ENCODE peak calls at places on chromosomes 7 and 10, in eight cellular contexts. J is AG09319, R is NCI-H2107, S is small intestine, V is Daoy, Z is OCI-LY7, D is IMR-90, P is A172. G is an unnamed sample.

GRCh38 chr10:84269773-84270172 is 24.9 kb downstream of the RGR start:
- DNase-seq in J (peak), R (no peak), S (no peak), V (peak), Z (no peak), D (peak), P (peak), G (no peak)

GRCh38 chr7:148330124-148330818 is 260.3 kb upstream of the C7orf33 start:
- DNase-seq in J (no peak), R (no peak), S (no peak), V (no peak), Z (no peak), D (no peak), P (no peak), G (no peak)

GRCh38 chr7:11702938-11703337 is 129.1 kb downstream of the THSD7A start:
- DNase-seq in J (no peak), R (no peak), S (no peak), V (no peak), Z (no peak), D (no peak), P (no peak), G (no peak)

GRCh38 chr7:30470163-30470770 is 8.3 kb downstream of the NOD1 start:
- DNase-seq in J (no peak), R (no peak), S (no peak), V (peak), Z (no peak), D (peak), P (no peak), G (no peak)

GRCh38 chr10:132061465-132062180 is 4.1 kb upstream of the JAKMIP3 start:
- DNase-seq in J (no peak), R (no peak), S (no peak), V (no peak), Z (no peak), D (no peak), P (no peak), G (no peak)

GRCh38 chr7:99729501-99730261 is 5.3 kb downstream of the CYP3A7 start:
- DNase-seq in J (no peak), R (no peak), S (peak), V (no peak), Z (no peak), D (no peak), P (no peak), G (no peak)

GRCh38 chr10:133325761-133326463 is 10.8 kb downstream of the CALY start:
- DNase-seq in J (no peak), R (no peak), S (no peak), V (no peak), Z (no peak), D (no peak), P (no peak), G (no peak)

GRCh38 chr10:110311357-110311949 is 6.7 kb upstream of the SMNDC1 start:
- DNase-seq in J (peak), R (no peak), S (peak), V (peak), Z (peak), D (peak), P (peak), G (no peak)

GRCh38 chr10:117375360-117376147 is at the start of gene PDZD8:
- DNase-seq in J (peak), R (peak), S (peak), V (peak), Z (peak), D (peak), P (peak), G (peak)

GRCh38 chr7:35702541-35702940 is 7.6 kb upstream of the HERPUD2 start:
- DNase-seq in J (no peak), R (no peak), S (no peak), V (peak), Z (no peak), D (no peak), P (no peak), G (no peak)

GRCh38 chr10:11713963-11714362 is 28.2 kb upstream of the ECHDC3 start:
- DNase-seq in J (no peak), R (no peak), S (no peak), V (no peak), Z (no peak), D (no peak), P (no peak), G (no peak)

GRCh38 chr7:8724080-8724718 is 290.8 kb downstream of the NXPH1 start:
- DNase-seq in J (no peak), R (peak), S (peak), V (no peak), Z (peak), D (no peak), P (peak), G (no peak)

GRCh38 chr7:91659096-91659495 is 221.4 kb downstream of the MTERF1 start:
- DNase-seq in J (no peak), R (no peak), S (no peak), V (no peak), Z (no peak), D (no peak), P (no peak), G (no peak)

GRCh38 chr10:132712698-132713232 is 73.2 kb downstream of the NKX6-2 start:
- DNase-seq in J (no peak), R (no peak), S (no peak), V (no peak), Z (no peak), D (no peak), P (no peak), G (no peak)

GRCh38 chr10:64515975-64516699 is 994.9 kb downstream of the REEP3 start:
- DNase-seq in J (no peak), R (no peak), S (no peak), V (no peak), Z (no peak), D (no peak), P (no peak), G (no peak)

GRCh38 chr10:31157125-31157983 is 125.7 kb upstream of the ZNF438 start:
- DNase-seq in J (peak), R (no peak), S (no peak), V (peak), Z (no peak), D (peak), P (no peak), G (no peak)

GRCh38 chr7:37433166-37433565 is 15.5 kb downstream of the ELMO1 start:
- DNase-seq in J (no peak), R (no peak), S (no peak), V (peak), Z (no peak), D (no peak), P (peak), G (no peak)

GRCh38 chr10:110304394-110304779 is 333 bp downstream of the SMNDC1 start:
- DNase-seq in J (no peak), R (no peak), S (peak), V (no peak), Z (no peak), D (no peak), P (no peak), G (no peak)

GRCh38 chr7:136998495-136998894 is 130.0 kb downstream of the CHRM2 start:
- DNase-seq in J (peak), R (no peak), S (no peak), V (no peak), Z (no peak), D (peak), P (no peak), G (no peak)

GRCh38 chr7:47529826-47530555 is 51.9 kb downstream of the TNS3 start:
- DNase-seq in J (no peak), R (no peak), S (no peak), V (no peak), Z (no peak), D (no peak), P (no peak), G (no peak)

GRCh38 chr10:33139191-33139646 is 181.2 kb upstream of the ITGB1 start:
- DNase-seq in J (no peak), R (no peak), S (no peak), V (peak), Z (peak), D (no peak), P (no peak), G (no peak)

GRCh38 chr7:134246761-134247160 is 70.0 kb downstream of the SLC35B4 start:
- DNase-seq in J (no peak), R (no peak), S (no peak), V (no peak), Z (peak), D (no peak), P (no peak), G (no peak)

GRCh38 chr10:80787952-80788351 is 250.2 kb downstream of the SH2D4B start:
- DNase-seq in J (no peak), R (no peak), S (no peak), V (no peak), Z (no peak), D (no peak), P (no peak), G (no peak)

GRCh38 chr7:140209866-140210609 is 33.3 kb upstream of the KDM7A start:
- DNase-seq in J (no peak), R (no peak), S (no peak), V (no peak), Z (peak), D (no peak), P (no peak), G (no peak)

GRCh38 chr10:60536529-60537114 is 146.9 kb upstream of the ANK3 start:
- DNase-seq in J (no peak), R (no peak), S (no peak), V (peak), Z (no peak), D (peak), P (peak), G (no peak)

G was measured in NCI-H1417 treated with DMSO at 0.1 percent for 48 hours.